ENCODE peak calls at places on chromosome 4, in nine cellular contexts. One of them, this sample, is unnamed.

GRCh38 chr4:7148337-7148736 is 44.0 kb upstream of the SORCS2 start:
- DNase-seq in tibial nerve: no peak
- DNase-seq in activated B cell treated with CpG ODN at 0.5 μM for 24 hours: no peak
- DNase-seq in fibroblast of lung: no peak
- DNase-seq in effector memory CD8-positive, alpha-beta T cell: no peak
- DNase-seq in HCEC 1CT: no peak
- DNase-seq in NCI-H1105: no peak
- DNase-seq in Daoy: no peak
- DNase-seq in transverse colon: no peak
- DNase-seq in this sample: no peak

GRCh38 chr4:175802988-175803387 is 9.1 kb downstream of the GPM6A start:
- DNase-seq in NCI-H1105: no peak
- DNase-seq in effector memory CD8-positive, alpha-beta T cell: no peak
- DNase-seq in HCEC 1CT: no peak
- DNase-seq in transverse colon: no peak
- DNase-seq in tibial nerve: no peak
- DNase-seq in activated B cell treated with CpG ODN at 0.5 μM for 24 hours: no peak
- DNase-seq in Daoy: no peak
- DNase-seq in fibroblast of lung: no peak
- DNase-seq in this sample: no peak

GRCh38 chr4:57691370-57691769 is 581.2 kb upstream of the IGFBP7 start:
- DNase-seq in Daoy: no peak
- DNase-seq in fibroblast of lung: no peak
- DNase-seq in transverse colon: no peak
- DNase-seq in NCI-H1105: no peak
- DNase-seq in tibial nerve: no peak
- DNase-seq in activated B cell treated with CpG ODN at 0.5 μM for 24 hours: no peak
- DNase-seq in effector memory CD8-positive, alpha-beta T cell: no peak
- DNase-seq in HCEC 1CT: no peak
- DNase-seq in this sample: no peak

GRCh38 chr4:143616771-143617170 is 83.7 kb downstream of the FREM3 start:
- DNase-seq in transverse colon: no peak
- DNase-seq in activated B cell treated with CpG ODN at 0.5 μM for 24 hours: no peak
- DNase-seq in HCEC 1CT: no peak
- DNase-seq in fibroblast of lung: peak
- DNase-seq in tibial nerve: no peak
- DNase-seq in effector memory CD8-positive, alpha-beta T cell: no peak
- DNase-seq in Daoy: peak
- DNase-seq in NCI-H1105: no peak
- DNase-seq in this sample: no peak

GRCh38 chr4:149980941-149981340 is 97.3 kb upstream of the DCLK2 start:
- DNase-seq in fibroblast of lung: peak
- DNase-seq in effector memory CD8-positive, alpha-beta T cell: peak
- DNase-seq in NCI-H1105: peak
- DNase-seq in transverse colon: peak
- DNase-seq in activated B cell treated with CpG ODN at 0.5 μM for 24 hours: no peak
- DNase-seq in tibial nerve: peak
- DNase-seq in Daoy: peak
- DNase-seq in HCEC 1CT: peak
- DNase-seq in this sample: no peak

GRCh38 chr4:88812420-88812819 is 114.8 kb upstream of the NAP1L5 start:
- DNase-seq in effector memory CD8-positive, alpha-beta T cell: no peak
- DNase-seq in NCI-H1105: no peak
- DNase-seq in fibroblast of lung: no peak
- DNase-seq in tibial nerve: no peak
- DNase-seq in transverse colon: no peak
- DNase-seq in HCEC 1CT: no peak
- DNase-seq in activated B cell treated with CpG ODN at 0.5 μM for 24 hours: no peak
- DNase-seq in Daoy: no peak
- DNase-seq in this sample: no peak

GRCh38 chr4:8655411-8656184 is 63.0 kb downstream of the CPZ start:
- DNase-seq in fibroblast of lung: no peak
- DNase-seq in Daoy: no peak
- DNase-seq in HCEC 1CT: no peak
- DNase-seq in NCI-H1105: no peak
- DNase-seq in transverse colon: no peak
- DNase-seq in activated B cell treated with CpG ODN at 0.5 μM for 24 hours: no peak
- DNase-seq in tibial nerve: no peak
- DNase-seq in effector memory CD8-positive, alpha-beta T cell: no peak
- DNase-seq in this sample: peak

GRCh38 chr4:77433102-77433733 is 172.4 kb upstream of the CXCL13 start:
- DNase-seq in fibroblast of lung: peak
- DNase-seq in tibial nerve: peak
- DNase-seq in effector memory CD8-positive, alpha-beta T cell: no peak
- DNase-seq in HCEC 1CT: no peak
- DNase-seq in Daoy: peak
- DNase-seq in activated B cell treated with CpG ODN at 0.5 μM for 24 hours: no peak
- DNase-seq in transverse colon: no peak
- DNase-seq in NCI-H1105: peak
- DNase-seq in this sample: no peak

GRCh38 chr4:185847352-185848078 is 35.5 kb upstream of the SORBS2 start:
- DNase-seq in tibial nerve: no peak
- DNase-seq in HCEC 1CT: peak
- DNase-seq in effector memory CD8-positive, alpha-beta T cell: no peak
- DNase-seq in transverse colon: no peak
- DNase-seq in NCI-H1105: no peak
- DNase-seq in activated B cell treated with CpG ODN at 0.5 μM for 24 hours: no peak
- DNase-seq in Daoy: peak
- DNase-seq in fibroblast of lung: peak
- DNase-seq in this sample: no peak

GRCh38 chr4:38128478-38129451 is 168.6 kb downstream of the PTTG2 start:
- DNase-seq in activated B cell treated with CpG ODN at 0.5 μM for 24 hours: no peak
- DNase-seq in Daoy: peak
- DNase-seq in effector memory CD8-positive, alpha-beta T cell: peak
- DNase-seq in transverse colon: peak
- DNase-seq in NCI-H1105: no peak
- DNase-seq in tibial nerve: no peak
- DNase-seq in fibroblast of lung: peak
- DNase-seq in HCEC 1CT: peak
- DNase-seq in this sample: no peak

GRCh38 chr4:69591374-69591773 is 48.1 kb downstream of the UGT2A2 start:
- DNase-seq in NCI-H1105: no peak
- DNase-seq in transverse colon: no peak
- DNase-seq in fibroblast of lung: no peak
- DNase-seq in HCEC 1CT: no peak
- DNase-seq in effector memory CD8-positive, alpha-beta T cell: no peak
- DNase-seq in tibial nerve: no peak
- DNase-seq in activated B cell treated with CpG ODN at 0.5 μM for 24 hours: no peak
- DNase-seq in Daoy: no peak
- DNase-seq in this sample: no peak

GRCh38 chr4:26397086-26397485 is 76.3 kb downstream of the RBPJ start:
- DNase-seq in NCI-H1105: no peak
- DNase-seq in transverse colon: no peak
- DNase-seq in HCEC 1CT: no peak
- DNase-seq in Daoy: no peak
- DNase-seq in fibroblast of lung: no peak
- DNase-seq in activated B cell treated with CpG ODN at 0.5 μM for 24 hours: no peak
- DNase-seq in effector memory CD8-positive, alpha-beta T cell: no peak
- DNase-seq in tibial nerve: no peak
- DNase-seq in this sample: no peak

GRCh38 chr4:153684182-153685073 is at the start of gene TLR2:
- DNase-seq in activated B cell treated with CpG ODN at 0.5 μM for 24 hours: peak
- DNase-seq in tibial nerve: peak
- DNase-seq in effector memory CD8-positive, alpha-beta T cell: peak
- DNase-seq in fibroblast of lung: no peak
- DNase-seq in Daoy: no peak
- DNase-seq in transverse colon: peak
- DNase-seq in HCEC 1CT: no peak
- DNase-seq in NCI-H1105: peak
- DNase-seq in this sample: peak

GRCh38 chr4:55444822-55445221 is 49.1 kb downstream of the TMEM165 start:
- DNase-seq in activated B cell treated with CpG ODN at 0.5 μM for 24 hours: no peak
- DNase-seq in fibroblast of lung: peak
- DNase-seq in effector memory CD8-positive, alpha-beta T cell: no peak
- DNase-seq in Daoy: no peak
- DNase-seq in NCI-H1105: peak
- DNase-seq in tibial nerve: no peak
- DNase-seq in HCEC 1CT: peak
- DNase-seq in transverse colon: no peak
- DNase-seq in this sample: no peak

GRCh38 chr4:151182455-151182854 is 83.0 kb downstream of the RPS3A start:
- DNase-seq in NCI-H1105: no peak
- DNase-seq in HCEC 1CT: no peak
- DNase-seq in transverse colon: no peak
- DNase-seq in effector memory CD8-positive, alpha-beta T cell: no peak
- DNase-seq in Daoy: no peak
- DNase-seq in fibroblast of lung: no peak
- DNase-seq in tibial nerve: no peak
- DNase-seq in activated B cell treated with CpG ODN at 0.5 μM for 24 hours: no peak
- DNase-seq in this sample: no peak

GRCh38 chr4:68375667-68376559 is 26.0 kb upstream of the YTHDC1 start:
- DNase-seq in tibial nerve: peak
- DNase-seq in Daoy: peak
- DNase-seq in activated B cell treated with CpG ODN at 0.5 μM for 24 hours: no peak
- DNase-seq in NCI-H1105: peak
- DNase-seq in fibroblast of lung: peak
- DNase-seq in HCEC 1CT: peak
- DNase-seq in transverse colon: peak
- DNase-seq in effector memory CD8-positive, alpha-beta T cell: peak
- DNase-seq in this sample: no peak

GRCh38 chr4:5460106-5460801 is 248.1 kb downstream of the EVC2 start:
- DNase-seq in effector memory CD8-positive, alpha-beta T cell: no peak
- DNase-seq in NCI-H1105: no peak
- DNase-seq in tibial nerve: no peak
- DNase-seq in transverse colon: no peak
- DNase-seq in HCEC 1CT: no peak
- DNase-seq in activated B cell treated with CpG ODN at 0.5 μM for 24 hours: no peak
- DNase-seq in fibroblast of lung: peak
- DNase-seq in Daoy: peak
- DNase-seq in this sample: peak

GRCh38 chr4:186472948-186473347 is 82.4 kb downstream of the MTNR1A start:
- DNase-seq in NCI-H1105: no peak
- DNase-seq in fibroblast of lung: peak
- DNase-seq in activated B cell treated with CpG ODN at 0.5 μM for 24 hours: no peak
- DNase-seq in effector memory CD8-positive, alpha-beta T cell: no peak
- DNase-seq in tibial nerve: no peak
- DNase-seq in HCEC 1CT: peak
- DNase-seq in transverse colon: no peak
- DNase-seq in Daoy: no peak
- DNase-seq in this sample: no peak

GRCh38 chr4:89657931-89658700 is 178.8 kb downstream of the SNCA start:
- DNase-seq in tibial nerve: no peak
- DNase-seq in fibroblast of lung: peak
- DNase-seq in activated B cell treated with CpG ODN at 0.5 μM for 24 hours: no peak
- DNase-seq in transverse colon: no peak
- DNase-seq in effector memory CD8-positive, alpha-beta T cell: no peak
- DNase-seq in Daoy: peak
- DNase-seq in HCEC 1CT: peak
- DNase-seq in NCI-H1105: no peak
- DNase-seq in this sample: no peak

GRCh38 chr4:139243448-139244365 is 36.3 kb downstream of the MGARP start:
- DNase-seq in effector memory CD8-positive, alpha-beta T cell: no peak
- DNase-seq in NCI-H1105: no peak
- DNase-seq in Daoy: peak
- DNase-seq in fibroblast of lung: peak
- DNase-seq in tibial nerve: no peak
- DNase-seq in activated B cell treated with CpG ODN at 0.5 μM for 24 hours: no peak
- DNase-seq in transverse colon: no peak
- DNase-seq in HCEC 1CT: peak
- DNase-seq in this sample: peak

GRCh38 chr4:48877827-48878535 is 28.6 kb downstream of the OCIAD2 start:
- DNase-seq in tibial nerve: no peak
- DNase-seq in HCEC 1CT: no peak
- DNase-seq in transverse colon: no peak
- DNase-seq in NCI-H1105: no peak
- DNase-seq in fibroblast of lung: no peak
- DNase-seq in effector memory CD8-positive, alpha-beta T cell: no peak
- DNase-seq in Daoy: no peak
- DNase-seq in activated B cell treated with CpG ODN at 0.5 μM for 24 hours: no peak
- DNase-seq in this sample: no peak

GRCh38 chr4:152138451-152138850 is 377.6 kb upstream of the GATB start:
- DNase-seq in fibroblast of lung: no peak
- DNase-seq in Daoy: no peak
- DNase-seq in transverse colon: no peak
- DNase-seq in activated B cell treated with CpG ODN at 0.5 μM for 24 hours: no peak
- DNase-seq in NCI-H1105: no peak
- DNase-seq in tibial nerve: no peak
- DNase-seq in effector memory CD8-positive, alpha-beta T cell: peak
- DNase-seq in HCEC 1CT: no peak
- DNase-seq in this sample: no peak

GRCh38 chr4:2073808-2074481 is 14.8 kb downstream of the NAT8L start:
- DNase-seq in NCI-H1105: no peak
- DNase-seq in HCEC 1CT: no peak
- DNase-seq in fibroblast of lung: no peak
- DNase-seq in transverse colon: no peak
- DNase-seq in Daoy: no peak
- DNase-seq in effector memory CD8-positive, alpha-beta T cell: no peak
- DNase-seq in activated B cell treated with CpG ODN at 0.5 μM for 24 hours: no peak
- DNase-seq in tibial nerve: no peak
- DNase-seq in this sample: no peak

GRCh38 chr4:84070293-84070692 is 428.8 kb downstream of the NKX6-1 start:
- DNase-seq in activated B cell treated with CpG ODN at 0.5 μM for 24 hours: no peak
- DNase-seq in tibial nerve: no peak
- DNase-seq in effector memory CD8-positive, alpha-beta T cell: no peak
- DNase-seq in HCEC 1CT: no peak
- DNase-seq in transverse colon: no peak
- DNase-seq in Daoy: no peak
- DNase-seq in fibroblast of lung: no peak
- DNase-seq in NCI-H1105: no peak
- DNase-seq in this sample: no peak

GRCh38 chr4:72858328-72858727 is 211.2 kb downstream of the COX18 start:
- DNase-seq in transverse colon: no peak
- DNase-seq in tibial nerve: no peak
- DNase-seq in activated B cell treated with CpG ODN at 0.5 μM for 24 hours: no peak
- DNase-seq in fibroblast of lung: peak
- DNase-seq in Daoy: peak
- DNase-seq in effector memory CD8-positive, alpha-beta T cell: no peak
- DNase-seq in NCI-H1105: no peak
- DNase-seq in HCEC 1CT: no peak
- DNase-seq in this sample: no peak

GRCh38 chr4:156933633-156934258 is 37.9 kb downstream of the PDGFC start:
- DNase-seq in fibroblast of lung: peak
- DNase-seq in effector memory CD8-positive, alpha-beta T cell: no peak
- DNase-seq in NCI-H1105: no peak
- DNase-seq in tibial nerve: no peak
- DNase-seq in HCEC 1CT: peak
- DNase-seq in transverse colon: no peak
- DNase-seq in activated B cell treated with CpG ODN at 0.5 μM for 24 hours: no peak
- DNase-seq in Daoy: peak
- DNase-seq in this sample: no peak

GRCh38 chr4:1693131-1693896 is 9.2 kb upstream of the FAM53A start:
- DNase-seq in effector memory CD8-positive, alpha-beta T cell: peak
- DNase-seq in Daoy: peak
- DNase-seq in tibial nerve: peak
- DNase-seq in fibroblast of lung: peak
- DNase-seq in NCI-H1105: no peak
- DNase-seq in activated B cell treated with CpG ODN at 0.5 μM for 24 hours: peak
- DNase-seq in transverse colon: peak
- DNase-seq in HCEC 1CT: peak
- DNase-seq in this sample: no peak

GRCh38 chr4:4734425-4734824 is 125.0 kb upstream of the MSX1 start:
- DNase-seq in activated B cell treated with CpG ODN at 0.5 μM for 24 hours: no peak
- DNase-seq in tibial nerve: no peak
- DNase-seq in transverse colon: no peak
- DNase-seq in HCEC 1CT: no peak
- DNase-seq in fibroblast of lung: no peak
- DNase-seq in Daoy: no peak
- DNase-seq in NCI-H1105: no peak
- DNase-seq in effector memory CD8-positive, alpha-beta T cell: no peak
- DNase-seq in this sample: no peak

GRCh38 chr4:144633215-144633614 is 12.7 kb upstream of the HHIP start:
- DNase-seq in tibial nerve: no peak
- DNase-seq in fibroblast of lung: no peak
- DNase-seq in HCEC 1CT: no peak
- DNase-seq in activated B cell treated with CpG ODN at 0.5 μM for 24 hours: no peak
- DNase-seq in Daoy: no peak
- DNase-seq in NCI-H1105: no peak
- DNase-seq in effector memory CD8-positive, alpha-beta T cell: no peak
- DNase-seq in transverse colon: no peak
- DNase-seq in this sample: no peak

GRCh38 chr4:104491396-104491821 is 3.3 kb downstream of the CXXC4 start:
- DNase-seq in HCEC 1CT: no peak
- DNase-seq in activated B cell treated with CpG ODN at 0.5 μM for 24 hours: peak
- DNase-seq in fibroblast of lung: peak
- DNase-seq in tibial nerve: no peak
- DNase-seq in transverse colon: peak
- DNase-seq in Daoy: peak
- DNase-seq in effector memory CD8-positive, alpha-beta T cell: peak
- DNase-seq in NCI-H1105: no peak
- DNase-seq in this sample: peak

GRCh38 chr4:25527044-25527443 is 128.6 kb upstream of the SLC34A2 start:
- DNase-seq in transverse colon: no peak
- DNase-seq in fibroblast of lung: no peak
- DNase-seq in Daoy: no peak
- DNase-seq in effector memory CD8-positive, alpha-beta T cell: no peak
- DNase-seq in NCI-H1105: no peak
- DNase-seq in HCEC 1CT: no peak
- DNase-seq in activated B cell treated with CpG ODN at 0.5 μM for 24 hours: no peak
- DNase-seq in tibial nerve: no peak
- DNase-seq in this sample: no peak

This sample was measured in ascending aorta.